ENCODE peak calls at places on chromosomes 2 and 18, in four cellular contexts. I, W, P and H are unnamed samples.

GRCh38 chr2:165420231-165420630 is 49.3 kb upstream of the CSRNP3 start:
- DNase-seq in I (no peak), W (no peak), P (no peak), H (no peak)

GRCh38 chr2:96604104-96604503 is 34.0 kb downstream of the KANSL3 start:
- DNase-seq in I (no peak), W (peak), P (no peak), H (no peak)

GRCh38 chr2:171723724-171724683 is 36.7 kb downstream of the DYNC1I2 start:
- DNase-seq in I (peak), W (peak), P (peak), H (peak)

GRCh38 chr2:190587106-190587505 is 52.6 kb upstream of the NEMP2 start:
- DNase-seq in I (no peak), W (no peak), P (no peak), H (no peak)

GRCh38 chr2:121527009-121527682 is 3.5 kb upstream of the RNU4ATAC start:
- DNase-seq in I (no peak), W (no peak), P (peak), H (no peak)

GRCh38 chr2:240857039-240858008 is 11.3 kb upstream of the AGXT start:
- DNase-seq in I (no peak), W (no peak), P (no peak), H (no peak)

GRCh38 chr2:124524155-124524910 is 499.2 kb downstream of the CNTNAP5 start:
- DNase-seq in I (no peak), W (no peak), P (no peak), H (no peak)

GRCh38 chr18:58847383-58848071 is 17.1 kb upstream of the ZNF532 start:
- DNase-seq in I (no peak), W (no peak), P (no peak), H (no peak)

GRCh38 chr2:169141713-169142352 is 72.5 kb downstream of the DHRS9 start:
- DNase-seq in I (peak), W (peak), P (peak), H (peak)

GRCh38 chr2:196729418-196729817 is 70.1 kb downstream of the GTF3C3 start:
- DNase-seq in I (no peak), W (no peak), P (no peak), H (no peak)

GRCh38 chr2:189379287-189379630 is 62.0 kb upstream of the WDR75 start:
- DNase-seq in I (no peak), W (no peak), P (no peak), H (no peak)

GRCh38 chr2:96802281-96802595 is 13.8 kb upstream of the CNNM3 start:
- DNase-seq in I (no peak), W (no peak), P (no peak), H (no peak)

GRCh38 chr2:217106650-217107014 is 246.8 kb upstream of the TNP1 start:
- DNase-seq in I (no peak), W (peak), P (no peak), H (no peak)

GRCh38 chr2:131042161-131042775 is 51.0 kb downstream of the FAM168B start:
- DNase-seq in I (no peak), W (peak), P (no peak), H (no peak)

GRCh38 chr2:236536727-236537398 is 32.8 kb upstream of the ACKR3 start:
- DNase-seq in I (no peak), W (no peak), P (no peak), H (no peak)

GRCh38 chr2:207765541-207765940 is 4.2 kb downstream of the FZD5 start:
- DNase-seq in I (no peak), W (no peak), P (peak), H (no peak)

GRCh38 chr2:205772983-205773382 is 90.7 kb downstream of the NRP2 start:
- DNase-seq in I (peak), W (no peak), P (peak), H (no peak)

GRCh38 chr2:61229936-61230335 is 67.9 kb downstream of the C2orf74 start:
- DNase-seq in I (no peak), W (no peak), P (no peak), H (no peak)